ENCODE peak calls at places on chromosomes 7 and 10, in six cellular contexts. C, M, X, B, Z and L are unnamed samples.

GRCh38 chr10:29689001-29689400 is 54.2 kb upstream of the SVIL start:
- DNase-seq in C (no peak), M (no peak), X (peak; percentile 60), B (no peak), Z (no peak), L (peak; percentile 75)

GRCh38 chr7:80330434-80330833 is 181.4 kb downstream of the GNAT3 start:
- DNase-seq in C (no peak), M (no peak), X (no peak), B (no peak), Z (no peak), L (no peak)

GRCh38 chr10:11003739-11004515 is 13.7 kb upstream of the CELF2 start:
- DNase-seq in C (no peak), M (no peak), X (no peak), B (no peak), Z (no peak), L (peak; percentile 40)

GRCh38 chr7:93327006-93327633 is 95.0 kb downstream of the VPS50 start:
- DNase-seq in C (peak; percentile 53), M (no peak), X (no peak), B (no peak), Z (peak; percentile 69), L (peak; percentile 14)

GRCh38 chr10:86204421-86205045 is 162.1 kb downstream of the GRID1 start:
- DNase-seq in C (no peak), M (no peak), X (no peak), B (no peak), Z (no peak), L (no peak)

GRCh38 chr10:47374611-47375536 is 9.2 kb downstream of the ZNF488 start:
- DNase-seq in C (no peak), M (no peak), X (no peak), B (peak; percentile 14), Z (peak; percentile 13), L (no peak)

GRCh38 chr10:47366731-47367460 is 17.2 kb downstream of the ZNF488 start:
- DNase-seq in C (no peak), M (no peak), X (no peak), B (peak; percentile 11), Z (no peak), L (no peak)

GRCh38 chr7:13988765-13989137 is 715 bp downstream of the ETV1 start:
- DNase-seq in C (no peak), M (no peak), X (no peak), B (no peak), Z (no peak), L (no peak)

GRCh38 chr7:16668049-16668858 is 22.3 kb downstream of the BZW2 start:
- DNase-seq in C (peak; percentile 95), M (no peak), X (no peak), B (peak; percentile 71), Z (peak; percentile 95), L (no peak)

GRCh38 chr10:129693382-129693781 is 226.3 kb downstream of the MGMT start:
- DNase-seq in C (no peak), M (no peak), X (no peak), B (no peak), Z (no peak), L (no peak)

GRCh38 chr7:129470411-129470810 is 31.9 kb upstream of the SMKR1 start:
- DNase-seq in C (no peak), M (no peak), X (no peak), B (no peak), Z (no peak), L (no peak)

GRCh38 chr7:126574838-126575250 is 677.9 kb downstream of the GRM8 start:
- DNase-seq in C (no peak), M (no peak), X (no peak), B (no peak), Z (no peak), L (peak; percentile 83)

GRCh38 chr10:116849271-116850057 is at the start of gene ENO4:
- DNase-seq in C (peak; percentile 43), M (peak; percentile 13), X (no peak), B (peak; percentile 85), Z (peak; percentile 51), L (no peak)

GRCh38 chr10:68142761-68143160 is 33.5 kb downstream of the MYPN start:
- DNase-seq in C (no peak), M (no peak), X (no peak), B (no peak), Z (no peak), L (no peak)

GRCh38 chr7:137801003-137801402 is 45.8 kb downstream of the DGKI start:
- DNase-seq in C (no peak), M (no peak), X (no peak), B (no peak), Z (no peak), L (peak; percentile 84)